ENCODE peak calls at places on chromosome 20, in nine cellular contexts. B is activated naive CD8-positive, alpha-beta T cell treated with anti-CD3 and anti-CD28 coated beads, Interleukin-2, amount 50 U/mL, for 24 hours; H is activated naive CD4-positive, alpha-beta T cell treated with anti-CD3 and anti-CD28 coated beads, Interleukin-2, amount 50 U/mL, for 16 hours; R is T-helper 17 cell; Z is kidney glomerular epithelial cell; E is NAMALWA; W is T47D; U is HFFc6; S is GM13976. L is an unnamed sample.

GRCh38 chr20:11849270-11849920 is 68.3 kb upstream of the BTBD3 start:
- DNase-seq in B (no peak), H (no peak), R (no peak), Z (no peak), E (no peak), W (no peak), U (no peak), S (no peak), L (no peak)

GRCh38 chr20:41058007-41058673 is 29.5 kb downstream of the TOP1 start:
- DNase-seq in B (no peak), H (peak; percentile 13), R (no peak), Z (peak; percentile 69), E (no peak), W (no peak), U (peak; percentile 86), S (no peak), L (no peak)

GRCh38 chr20:43507150-43508080 is at the start of gene L3MBTL1:
- DNase-seq in B (peak; percentile 20), H (peak; percentile 13), R (no peak), Z (no peak), E (no peak), W (peak; percentile 65), U (no peak), S (peak; percentile 82), L (peak; percentile 95)

GRCh38 chr20:59134182-59134581 is 29.4 kb upstream of the ZNF831 start:
- DNase-seq in B (no peak), H (no peak), R (no peak), Z (no peak), E (no peak), W (peak; percentile 68), U (no peak), S (no peak), L (no peak)

GRCh38 chr20:20160513-20160912 is 108.2 kb downstream of the CFAP61 start:
- DNase-seq in B (no peak), H (no peak), R (no peak), Z (no peak), E (no peak), W (no peak), U (no peak), S (no peak), L (no peak)

GRCh38 chr20:46309945-46310344 is 1.6 kb upstream of the CDH22 start:
- DNase-seq in B (no peak), H (no peak), R (no peak), Z (no peak), E (no peak), W (no peak), U (no peak), S (no peak), L (no peak)

GRCh38 chr20:53934421-53935352 is 135.7 kb downstream of the BCAS1 start:
- DNase-seq in B (peak; percentile 28), H (no peak), R (no peak), Z (peak; percentile 28), E (peak; percentile 86), W (peak; percentile 55), U (peak; percentile 77), S (peak; percentile 45), L (no peak)

GRCh38 chr20:3808141-3808479 is 12.0 kb downstream of the CDC25B start:
- DNase-seq in B (no peak), H (no peak), R (no peak), Z (peak; percentile 69), E (no peak), W (peak; percentile 74), U (peak; percentile 94), S (no peak), L (peak; percentile 74)

GRCh38 chr20:21048841-21049273 is 57.3 kb downstream of the LINC00237 start:
- DNase-seq in B (peak; percentile 69), H (peak; percentile 46), R (peak; percentile 36), Z (no peak), E (peak; percentile 54), W (peak; percentile 57), U (no peak), S (peak; percentile 73), L (peak; percentile 51)

GRCh38 chr20:2535711-2536561 is 437 bp upstream of the TMC2 start:
- DNase-seq in B (no peak), H (no peak), R (no peak), Z (no peak), E (no peak), W (no peak), U (no peak), S (no peak), L (no peak)

GRCh38 chr20:33684533-33685327 is 1.5 kb downstream of the E2F1 start:
- DNase-seq in B (no peak), H (no peak), R (no peak), Z (no peak), E (peak; percentile 55), W (no peak), U (no peak), S (no peak), L (peak; percentile 51)

GRCh38 chr20:63774348-63774735 is 34.8 kb downstream of the SLC2A4RG start:
- DNase-seq in B (no peak), H (no peak), R (no peak), Z (no peak), E (no peak), W (no peak), U (no peak), S (no peak), L (no peak)

GRCh38 chr20:60543598-60543997 is 585.4 kb downstream of the CDH26 start:
- DNase-seq in B (no peak), H (no peak), R (no peak), Z (no peak), E (no peak), W (no peak), U (no peak), S (no peak), L (no peak)

GRCh38 chr20:49028684-49029083 is 17.4 kb upstream of the CSE1L start:
- DNase-seq in B (no peak), H (no peak), R (no peak), Z (no peak), E (peak; percentile 51), W (peak; percentile 68), U (peak; percentile 38), S (no peak), L (no peak)

GRCh38 chr20:49620364-49621240 is 52.7 kb upstream of the PTGIS start:
- DNase-seq in B (peak; percentile 26), H (no peak), R (no peak), Z (no peak), E (peak; percentile 64), W (peak; percentile 36), U (no peak), S (peak; percentile 76), L (no peak)

GRCh38 chr20:16926626-16927025 is 178.5 kb downstream of the OTOR start:
- DNase-seq in B (no peak), H (no peak), R (no peak), Z (no peak), E (no peak), W (no peak), U (no peak), S (no peak), L (no peak)

GRCh38 chr20:60528141-60528540 is 569.9 kb downstream of the CDH26 start:
- DNase-seq in B (no peak), H (no peak), R (no peak), Z (no peak), E (no peak), W (no peak), U (peak; percentile 5), S (no peak), L (no peak)

L was measured in 8988T.